ENCODE peak calls at places on chromosomes 5 and 9, in six cellular contexts. S is stimulated activated CD4-positive, alpha-beta T cell treated with anti-CD3 and anti-CD28 coated beads, Interleukin-2, amount 100 ng/mL, for 48 hours; D is central memory CD4-positive, alpha-beta T cell; A is suprapubic skin; J is amygdala; V is mucosa of gallbladder. E is an unnamed sample.

GRCh38 chr9:129885018-129885669 is 49.9 kb downstream of the USP20 start:
- DNase-seq in J (no peak), S (no peak), D (peak), A (no peak), V (peak), E (no peak)

GRCh38 chr9:69822091-69822750 is 1.6 kb downstream of the CFAP95 start:
- DNase-seq in J (no peak), A (no peak), S (no peak), V (no peak), D (no peak), E (no peak)

GRCh38 chr5:83475540-83476469 is 4.3 kb downstream of the VCAN start:
- DNase-seq in A (no peak), S (no peak), J (no peak), V (no peak), D (no peak), E (no peak)

GRCh38 chr9:36450110-36450732 is 50.2 kb upstream of the RNF38 start:
- DNase-seq in V (no peak), J (no peak), D (peak), S (no peak), A (no peak), E (no peak)

GRCh38 chr5:180161420-180162303 is 47.3 kb downstream of the RASGEF1C start:
- DNase-seq in J (no peak), S (no peak), D (no peak), V (no peak), A (peak), E (no peak)

GRCh38 chr9:76895186-76895585 is 10.7 kb downstream of the PRUNE2 start:
- DNase-seq in A (no peak), S (no peak), V (no peak), D (no peak), J (no peak), E (no peak)

GRCh38 chr9:92740446-92740961 is 24.1 kb downstream of the BICD2 start:
- DNase-seq in J (no peak), V (no peak), D (no peak), A (peak), S (no peak), E (no peak)

GRCh38 chr9:78298046-78298511 is 1.2 kb downstream of the PSAT1 start:
- DNase-seq in A (no peak), V (no peak), S (no peak), D (no peak), J (peak), E (peak)

GRCh38 chr5:78065663-78066062 is 228.8 kb downstream of the AP3B1 start:
- DNase-seq in V (no peak), D (no peak), J (no peak), S (no peak), A (no peak), E (no peak)

GRCh38 chr9:124663046-124663961 is 107.8 kb downstream of the NR6A1 start:
- DNase-seq in V (no peak), S (no peak), D (no peak), A (no peak), J (no peak), E (no peak)

GRCh38 chr9:15622596-15622995 is 69.8 kb downstream of the CCDC171 start:
- DNase-seq in V (no peak), D (no peak), A (no peak), J (no peak), S (no peak), E (no peak)

GRCh38 chr5:112779531-112779930 is 41.8 kb downstream of the APC start:
- DNase-seq in J (no peak), V (no peak), A (no peak), S (no peak), D (no peak), E (no peak)

GRCh38 chr5:122401991-122402710 is 90.1 kb downstream of the SNCAIP start:
- DNase-seq in V (no peak), J (no peak), A (no peak), D (no peak), S (no peak), E (no peak)

GRCh38 chr5:80368666-80369270 is 39.1 kb upstream of the ZFYVE16 start:
- DNase-seq in S (no peak), A (no peak), D (no peak), J (no peak), V (no peak), E (no peak)

GRCh38 chr5:68455216-68455615 is 239.7 kb downstream of the PIK3R1 start:
- DNase-seq in A (no peak), J (no peak), S (no peak), V (no peak), D (no peak), E (no peak)